ENCODE peak calls at places on chromosomes 6 and 20, in ten cellular contexts. R is brain microvascular endothelial cell; H is left lung; K is WTC11; B is testis; D is thoracic aorta; J is nephron progenitor cell; Q is CD8-positive, alpha-beta T cell; V is CD4-positive, alpha-beta T cell; O is NB4. L is an unnamed sample.

GRCh38 chr20:20327756-20328155 is 40.1 kb upstream of the INSM1 start:
- DNase-seq in H (no peak), V (no peak), B (no peak), D (no peak), O (no peak), Q (no peak), J (no peak), R (no peak), K (no peak), L (no peak)

GRCh38 chr20:19885981-19886665 is 128.1 kb downstream of the RIN2 start:
- DNase-seq in B (no peak), R (peak), H (no peak), K (peak), Q (no peak), O (no peak), D (no peak), V (no peak), J (no peak), L (no peak)

GRCh38 chr6:42217523-42218367 is at the start of gene MRPS10:
- DNase-seq in Q (peak), H (peak), B (peak), J (peak), D (peak), V (peak), R (peak), K (peak), O (peak), L (peak)

GRCh38 chr6:127302728-127303675 is 36.3 kb downstream of the RNF146 start:
- DNase-seq in D (no peak), V (peak), O (peak), B (peak), K (no peak), Q (peak), R (peak), J (no peak), H (no peak), L (no peak)

GRCh38 chr20:17507032-17507431 is 24.1 kb downstream of the BFSP1 start:
- DNase-seq in H (no peak), J (no peak), B (no peak), Q (no peak), K (no peak), V (no peak), D (no peak), R (no peak), O (no peak), L (no peak)

GRCh38 chr6:111113731-111114438 is 26.6 kb downstream of the SLC16A10 start:
- DNase-seq in B (peak), D (peak), H (no peak), K (no peak), V (no peak), J (no peak), R (peak), O (peak), Q (peak), L (peak)

GRCh38 chr20:48210111-48211029 is 425.1 kb upstream of the SULF2 start:
- DNase-seq in O (no peak), V (no peak), J (no peak), K (no peak), D (no peak), R (no peak), B (no peak), Q (no peak), H (no peak), L (no peak)

GRCh38 chr6:131053546-131054240 is 9.4 kb downstream of the EPB41L2 start:
- DNase-seq in Q (no peak), O (no peak), H (no peak), R (no peak), K (no peak), V (no peak), D (no peak), B (no peak), J (no peak), L (no peak)

GRCh38 chr20:10065154-10065833 is 30.5 kb downstream of the ANKEF1 start:
- DNase-seq in D (no peak), B (no peak), R (no peak), O (peak), J (no peak), H (no peak), Q (no peak), V (no peak), K (no peak), L (no peak)

GRCh38 chr20:61117725-61118124 is 134.3 kb upstream of the CDH4 start:
- DNase-seq in H (no peak), K (no peak), J (no peak), V (no peak), D (no peak), R (peak), B (no peak), O (no peak), Q (no peak), L (no peak)

GRCh38 chr20:60752741-60753420 is 499.2 kb upstream of the CDH4 start:
- DNase-seq in K (no peak), R (no peak), J (no peak), H (no peak), D (no peak), Q (no peak), V (no peak), O (no peak), B (peak), L (no peak)

GRCh38 chr6:128655978-128656498 is 135.6 kb upstream of the PTPRK start:
- DNase-seq in O (no peak), D (no peak), V (no peak), Q (no peak), H (no peak), K (no peak), J (no peak), B (no peak), R (peak), L (no peak)

GRCh38 chr6:79117752-79118151 is 39.7 kb upstream of the PHIP start:
- DNase-seq in H (no peak), V (no peak), D (no peak), J (no peak), B (no peak), R (peak), Q (no peak), O (no peak), K (no peak), L (no peak)

GRCh38 chr6:125316621-125317020 is 14.9 kb upstream of the HDDC2 start:
- DNase-seq in H (no peak), O (no peak), J (no peak), Q (no peak), R (no peak), B (peak), D (no peak), V (no peak), K (no peak), L (no peak)

GRCh38 chr6:148273962-148274752 is 68.5 kb upstream of the SASH1 start:
- DNase-seq in V (no peak), K (no peak), R (no peak), H (no peak), D (no peak), Q (no peak), J (no peak), B (no peak), O (no peak), L (no peak)

GRCh38 chr6:93784794-93785757 is 365.7 kb upstream of the EPHA7 start:
- DNase-seq in D (no peak), R (peak), O (no peak), Q (no peak), H (no peak), V (no peak), B (no peak), J (no peak), K (no peak), L (no peak)

GRCh38 chr6:5453531-5453930 is 192.2 kb downstream of the FARS2 start:
- DNase-seq in K (no peak), B (no peak), V (no peak), O (no peak), H (no peak), Q (no peak), D (no peak), J (no peak), R (no peak), L (no peak)

GRCh38 chr20:14612389-14612788 is 275.0 kb upstream of the FLRT3 start:
- DNase-seq in R (no peak), H (no peak), V (no peak), B (no peak), D (no peak), O (peak), Q (no peak), J (no peak), K (no peak), L (no peak)

GRCh38 chr20:51756653-51757052 is 11.5 kb downstream of the ATP9A start:
- DNase-seq in O (no peak), R (no peak), D (no peak), Q (no peak), V (no peak), B (no peak), H (no peak), J (no peak), K (no peak), L (no peak)

GRCh38 chr6:38750968-38751615 is 36.0 kb downstream of the DNAH8 start:
- DNase-seq in D (no peak), J (no peak), R (no peak), Q (no peak), K (no peak), B (no peak), H (no peak), O (no peak), V (no peak), L (no peak)

GRCh38 chr6:155530219-155530834 is 74.7 kb upstream of the NOX3 start:
- DNase-seq in O (peak), D (no peak), J (no peak), K (no peak), R (peak), H (no peak), Q (no peak), B (peak), V (no peak), L (no peak)

GRCh38 chr6:46605091-46605797 is 47.4 kb downstream of the CYP39A1 start:
- DNase-seq in K (no peak), O (no peak), Q (no peak), V (no peak), D (no peak), H (no peak), J (no peak), B (no peak), R (no peak), L (no peak)

GRCh38 chr20:40638414-40638813 is 50.6 kb downstream of the MAFB start:
- DNase-seq in J (no peak), H (no peak), Q (no peak), R (no peak), O (no peak), V (no peak), K (no peak), D (no peak), B (no peak), L (no peak)

GRCh38 chr20:55135923-55136322 is 660.5 kb downstream of the DOK5 start:
- DNase-seq in J (no peak), B (no peak), Q (no peak), V (no peak), D (no peak), R (no peak), O (no peak), K (no peak), H (no peak), L (no peak)

GRCh38 chr6:54286141-54286540 is 22.1 kb upstream of the TINAG start:
- DNase-seq in J (no peak), B (no peak), V (no peak), O (no peak), K (no peak), H (no peak), D (no peak), Q (no peak), R (no peak), L (no peak)

GRCh38 chr20:25223179-25223661 is 24.7 kb upstream of the PYGB start:
- DNase-seq in O (peak), J (no peak), R (peak), V (no peak), K (no peak), B (no peak), D (no peak), H (no peak), Q (no peak), L (no peak)
- TF ChIP-seq CTCF in O (no peak), J (no peak), R (peak), V (no peak), K (no peak), B (no peak), D (no peak), H (no peak), Q (no peak), L (no peak)

GRCh38 chr6:25138024-25138696 is 141.0 kb upstream of the CARMIL1 start:
- DNase-seq in K (no peak), D (peak), V (peak), O (peak), B (peak), Q (peak), H (no peak), R (peak), J (no peak), L (peak)
- TF ChIP-seq CTCF in K (no peak), D (peak), V (no peak), O (no peak), B (no peak), Q (no peak), H (peak), R (peak), J (no peak), L (no peak)

GRCh38 chr6:158033751-158034702 is 52.4 kb downstream of the SYNJ2 start:
- DNase-seq in H (no peak), R (no peak), J (no peak), K (no peak), Q (no peak), B (no peak), O (no peak), V (no peak), D (no peak), L (no peak)
- TF ChIP-seq CTCF in H (no peak), R (no peak), J (no peak), K (no peak), Q (no peak), B (no peak), O (no peak), V (no peak), D (no peak), L (no peak)

DNA sequence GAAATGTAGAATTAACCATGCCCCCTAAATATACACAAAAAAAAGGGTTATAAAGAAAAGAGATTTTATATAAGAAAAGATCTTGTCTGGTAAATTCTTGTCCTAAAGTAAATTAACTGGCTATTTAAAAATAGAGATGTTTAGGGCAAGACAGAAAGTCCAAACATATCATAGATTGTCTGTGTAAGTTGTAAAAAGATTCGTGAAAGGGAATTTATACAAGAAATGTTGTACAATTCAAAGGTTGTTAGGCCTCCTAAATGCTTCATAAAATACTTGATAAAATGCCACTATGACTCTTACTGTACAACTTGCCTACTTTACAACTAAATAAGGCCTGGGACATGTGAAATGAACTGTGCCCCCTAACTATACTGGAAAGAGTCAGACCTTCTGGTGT is 21.9 kb upstream of the AGPAT4 start:
- DNase-seq in H (no peak), J (no peak), O (no peak), K (no peak), Q (no peak), D (no peak), B (no peak), V (no peak), R (no peak), L (no peak)
- TF ChIP-seq CTCF in H (no peak), J (no peak), O (no peak), K (no peak), Q (no peak), D (no peak), B (no peak), V (no peak), R (no peak), L (no peak)

GRCh38 chr6:159522877-159523547 is 170.0 kb downstream of the SOD2 start:
- DNase-seq in H (no peak), V (no peak), J (no peak), B (no peak), O (no peak), K (no peak), Q (no peak), D (no peak), R (no peak), L (no peak)
- TF ChIP-seq CTCF in H (no peak), V (no peak), J (no peak), B (no peak), O (no peak), K (no peak), Q (peak), D (no peak), R (no peak), L (no peak)

GRCh38 chr6:106161475-106161874 is 75.3 kb downstream of the PRDM1 start:
- DNase-seq in R (no peak), H (no peak), K (no peak), D (no peak), Q (no peak), O (no peak), V (no peak), J (no peak), B (no peak), L (no peak)

GRCh38 chr6:106162926-106163325 is 76.8 kb downstream of the PRDM1 start:
- DNase-seq in V (no peak), Q (no peak), R (no peak), J (no peak), D (no peak), B (no peak), K (no peak), O (peak), H (no peak), L (no peak)

GRCh38 chr6:106161893-106162292 is 75.8 kb downstream of the PRDM1 start:
- DNase-seq in K (no peak), V (no peak), R (no peak), J (no peak), O (no peak), D (no peak), H (no peak), Q (no peak), B (no peak), L (no peak)

GRCh38 chr6:106163966-106164877 is 78.1 kb downstream of the PRDM1 start:
- DNase-seq in V (no peak), D (peak), O (peak), B (peak), J (no peak), Q (peak), H (no peak), R (peak), K (no peak), L (peak)

GRCh38 chr6:106163446-106163965 is 77.4 kb downstream of the PRDM1 start:
- DNase-seq in O (peak), D (no peak), R (peak), J (no peak), B (peak), Q (peak), V (no peak), K (no peak), H (no peak), L (peak)
- TF ChIP-seq CTCF in O (no peak), D (no peak), R (peak), J (no peak), B (no peak), Q (no peak), V (no peak), K (no peak), H (no peak), L (no peak)

DNA sequence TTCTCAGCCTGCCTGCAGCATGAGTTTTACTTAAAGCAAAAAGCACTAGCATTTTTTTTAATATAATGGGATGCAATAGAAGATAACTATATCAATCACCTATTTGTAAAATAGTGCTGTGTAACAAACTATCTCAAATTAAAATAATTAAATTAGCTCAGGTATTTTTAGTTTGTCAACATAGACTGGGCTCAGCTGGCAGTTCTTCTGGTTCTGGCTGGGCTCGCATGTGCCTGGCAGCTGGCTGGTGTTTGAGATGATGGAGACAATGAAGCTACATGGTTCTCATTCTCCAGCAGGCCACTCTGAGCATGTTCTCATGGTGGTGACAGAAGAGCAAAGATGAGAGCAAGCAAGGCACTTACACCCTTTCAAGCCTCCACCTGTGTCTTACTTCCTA is 181.0 kb downstream of the PLCB1 start:
- DNase-seq in J (no peak), H (no peak), V (no peak), Q (no peak), K (no peak), R (no peak), O (no peak), B (no peak), D (no peak), L (no peak)
- TF ChIP-seq CTCF in J (no peak), H (no peak), V (no peak), Q (no peak), K (no peak), R (no peak), O (no peak), B (no peak), D (no peak), L (no peak)

GRCh38 chr6:105588116-105588710 is 185.3 kb upstream of the PREP start:
- DNase-seq in J (no peak), B (no peak), V (no peak), O (no peak), D (no peak), R (no peak), K (no peak), Q (no peak), H (no peak), L (no peak)
- TF ChIP-seq CTCF in J (no peak), B (no peak), V (no peak), O (no peak), D (no peak), R (no peak), K (no peak), Q (no peak), H (no peak), L (no peak)

GRCh38 chr20:722822-723644 is 45.3 kb downstream of the SLC52A3 start:
- DNase-seq in O (no peak), D (no peak), V (no peak), R (no peak), B (no peak), K (no peak), Q (no peak), H (no peak), J (no peak), L (no peak)

GRCh38 chr20:719068-719467 is 43.5 kb upstream of the SCRT2 start:
- DNase-seq in Q (no peak), O (no peak), R (no peak), V (no peak), D (no peak), K (no peak), H (no peak), B (no peak), J (no peak), L (no peak)

GRCh38 chr20:723756-724155 is 44.5 kb downstream of the SLC52A3 start:
- DNase-seq in B (no peak), H (no peak), O (no peak), Q (no peak), J (no peak), D (no peak), V (no peak), R (no peak), K (peak), L (no peak)

GRCh38 chr20:719816-720215 is 44.2 kb upstream of the SCRT2 start:
- DNase-seq in H (no peak), J (no peak), D (no peak), Q (no peak), R (no peak), V (no peak), B (no peak), O (no peak), K (no peak), L (no peak)

GRCh38 chr20:721876-722275 is 46.3 kb upstream of the SCRT2 start:
- DNase-seq in K (no peak), B (no peak), Q (no peak), H (no peak), J (no peak), V (no peak), D (no peak), R (no peak), O (no peak), L (no peak)
- TF ChIP-seq CTCF in K (no peak), B (no peak), Q (no peak), H (no peak), J (no peak), V (no peak), D (no peak), R (no peak), O (no peak), L (no peak)

L was measured in CD14-positive monocyte.